ENCODE peak calls at places on chromosomes 13 and 19, in nine cellular contexts. One of them, this sample, is unnamed. For H3K9me2 and H3K27me3, the result is how much of the 10 kb centered on the place peaks cover.

GRCh38 chr19:16702123-16702522 is 17.5 kb upstream of the NWD1 start:
- DNase-seq in GM23338: no peak
- DNase-seq in Karpas-422: no peak
- DNase-seq in hepatocyte: peak
- DNase-seq in HCT116: no peak
- DNase-seq in SK-N-SH: peak
- DNase-seq in GM23248: peak
- DNase-seq in MM.1S: no peak
- DNase-seq in PC-9: peak
- DNase-seq in this sample: no peak

GRCh38 chr19:16200776-16201391 is 3.2 kb downstream of the AP1M1 start:
- DNase-seq in GM23248: no peak
- DNase-seq in Karpas-422: no peak
- DNase-seq in hepatocyte: no peak
- DNase-seq in PC-9: no peak
- DNase-seq in MM.1S: no peak
- DNase-seq in HCT116: no peak
- DNase-seq in GM23338: no peak
- DNase-seq in SK-N-SH: no peak
- DNase-seq in this sample: no peak

GRCh38 chr13:77026783-77027621 is at the start of gene FBXL3:
- DNase-seq in GM23248: peak
- DNase-seq in SK-N-SH: peak
- DNase-seq in HCT116: peak
- DNase-seq in PC-9: peak
- DNase-seq in MM.1S: peak
- DNase-seq in hepatocyte: peak
- DNase-seq in Karpas-422: peak
- DNase-seq in GM23338: peak
- DNase-seq in this sample: peak

GRCh38 chr13:33490461-33491327 is 205.1 kb upstream of the STARD13 start:
- DNase-seq in GM23248: peak
- DNase-seq in MM.1S: no peak
- DNase-seq in HCT116: no peak
- DNase-seq in Karpas-422: no peak
- DNase-seq in GM23338: peak
- DNase-seq in SK-N-SH: no peak
- DNase-seq in PC-9: no peak
- DNase-seq in hepatocyte: no peak
- DNase-seq in this sample: no peak

GRCh38 chr19:45798995-45799517 is 6.4 kb upstream of the DMWD start:
- DNase-seq in Karpas-422: peak
- DNase-seq in HCT116: no peak
- DNase-seq in PC-9: peak
- DNase-seq in MM.1S: peak
- DNase-seq in SK-N-SH: peak
- DNase-seq in GM23248: peak
- DNase-seq in GM23338: peak
- DNase-seq in hepatocyte: peak
- DNase-seq in this sample: peak

GRCh38 chr19:504634-505033 is 2.7 kb upstream of the TPGS1 start:
- DNase-seq in hepatocyte: peak
- DNase-seq in GM23248: no peak
- DNase-seq in MM.1S: no peak
- DNase-seq in PC-9: no peak
- DNase-seq in GM23338: no peak
- DNase-seq in SK-N-SH: no peak
- DNase-seq in Karpas-422: no peak
- DNase-seq in HCT116: no peak
- DNase-seq in this sample: no peak

GRCh38 chr19:16033721-16034120 is 42.6 kb upstream of the TPM4 start:
- DNase-seq in GM23338: no peak
- DNase-seq in Karpas-422: no peak
- DNase-seq in HCT116: no peak
- DNase-seq in hepatocyte: no peak
- DNase-seq in GM23248: no peak
- DNase-seq in MM.1S: no peak
- DNase-seq in PC-9: no peak
- DNase-seq in SK-N-SH: no peak
- DNase-seq in this sample: no peak

GRCh38 chr13:42215578-42216421 is 56.2 kb upstream of the AKAP11 start:
- DNase-seq in HCT116: peak
- DNase-seq in SK-N-SH: peak
- DNase-seq in GM23248: peak
- DNase-seq in hepatocyte: peak
- DNase-seq in PC-9: no peak
- DNase-seq in MM.1S: peak
- DNase-seq in Karpas-422: peak
- DNase-seq in GM23338: peak
- DNase-seq in this sample: peak

GRCh38 chr13:99926014-99926731 is 45.4 kb downstream of the ZIC5 start:
- DNase-seq in GM23248: peak
- DNase-seq in Karpas-422: no peak
- DNase-seq in HCT116: peak
- DNase-seq in GM23338: no peak
- DNase-seq in MM.1S: no peak
- DNase-seq in PC-9: peak
- DNase-seq in hepatocyte: no peak
- DNase-seq in SK-N-SH: peak
- DNase-seq in this sample: peak

GRCh38 chr19:35977446-35978222 is 17.4 kb upstream of the SDHAF1 start:
- DNase-seq in PC-9: no peak
- DNase-seq in MM.1S: no peak
- DNase-seq in hepatocyte: no peak
- DNase-seq in HCT116: peak
- DNase-seq in SK-N-SH: peak
- DNase-seq in GM23248: peak
- DNase-seq in Karpas-422: peak
- DNase-seq in GM23338: peak
- DNase-seq in this sample: no peak

GRCh38 chr19:45477713-45478453 is 10.1 kb downstream of the FOSB start:
- DNase-seq in SK-N-SH: no peak
- DNase-seq in hepatocyte: peak
- DNase-seq in Karpas-422: peak
- DNase-seq in MM.1S: no peak
- DNase-seq in PC-9: peak
- DNase-seq in GM23338: no peak
- DNase-seq in GM23248: peak
- DNase-seq in HCT116: no peak
- DNase-seq in this sample: peak

GRCh38 chr13:26017196-26017921 is 34.5 kb downstream of the SHISA2 start:
- DNase-seq in HCT116: no peak
- DNase-seq in GM23248: peak
- DNase-seq in hepatocyte: no peak
- DNase-seq in Karpas-422: no peak
- DNase-seq in PC-9: no peak
- DNase-seq in GM23338: no peak
- DNase-seq in MM.1S: no peak
- DNase-seq in SK-N-SH: no peak
- DNase-seq in this sample: no peak

GRCh38 chr13:94033830-94034642 is 445.4 kb downstream of the DCT start:
- DNase-seq in SK-N-SH: no peak
- DNase-seq in GM23248: no peak
- DNase-seq in hepatocyte: no peak
- DNase-seq in MM.1S: no peak
- DNase-seq in GM23338: peak
- DNase-seq in Karpas-422: no peak
- DNase-seq in PC-9: no peak
- DNase-seq in HCT116: no peak
- DNase-seq in this sample: peak

GRCh38 chr19:18975011-18975410 is 34.0 kb upstream of the HOMER3 start:
- DNase-seq in SK-N-SH: no peak
- DNase-seq in HCT116: no peak
- DNase-seq in GM23338: no peak
- DNase-seq in Karpas-422: no peak
- DNase-seq in PC-9: no peak
- DNase-seq in hepatocyte: no peak
- DNase-seq in GM23248: peak
- DNase-seq in MM.1S: no peak
- DNase-seq in this sample: peak

GRCh38 chr13:36188446-36188845 is 25.9 kb downstream of the SOHLH2 start:
- DNase-seq in GM23338: no peak
- DNase-seq in HCT116: no peak
- DNase-seq in SK-N-SH: no peak
- DNase-seq in Karpas-422: no peak
- DNase-seq in PC-9: no peak
- DNase-seq in hepatocyte: no peak
- DNase-seq in MM.1S: no peak
- DNase-seq in GM23248: no peak
- DNase-seq in this sample: no peak

GRCh38 chr13:106815545-106815944 is 247.6 kb upstream of the ARGLU1 start:
- DNase-seq in GM23248: no peak
- DNase-seq in HCT116: no peak
- DNase-seq in hepatocyte: no peak
- DNase-seq in GM23338: peak
- DNase-seq in Karpas-422: no peak
- DNase-seq in PC-9: no peak
- DNase-seq in SK-N-SH: no peak
- DNase-seq in MM.1S: no peak
- DNase-seq in this sample: no peak

GRCh38 chr13:106814389-106814903 is 246.5 kb upstream of the ARGLU1 start:
- DNase-seq in Karpas-422: no peak
- DNase-seq in SK-N-SH: no peak
- DNase-seq in PC-9: no peak
- DNase-seq in hepatocyte: no peak
- DNase-seq in GM23248: no peak
- DNase-seq in HCT116: no peak
- DNase-seq in MM.1S: no peak
- DNase-seq in GM23338: no peak
- DNase-seq in this sample: no peak

GRCh38 chr13:106819413-106820180 is 251.7 kb upstream of the ARGLU1 start:
- DNase-seq in MM.1S: no peak
- DNase-seq in GM23248: no peak
- DNase-seq in SK-N-SH: no peak
- DNase-seq in HCT116: no peak
- DNase-seq in hepatocyte: no peak
- DNase-seq in PC-9: peak
- DNase-seq in GM23338: no peak
- DNase-seq in Karpas-422: no peak
- DNase-seq in this sample: no peak

DNA sequence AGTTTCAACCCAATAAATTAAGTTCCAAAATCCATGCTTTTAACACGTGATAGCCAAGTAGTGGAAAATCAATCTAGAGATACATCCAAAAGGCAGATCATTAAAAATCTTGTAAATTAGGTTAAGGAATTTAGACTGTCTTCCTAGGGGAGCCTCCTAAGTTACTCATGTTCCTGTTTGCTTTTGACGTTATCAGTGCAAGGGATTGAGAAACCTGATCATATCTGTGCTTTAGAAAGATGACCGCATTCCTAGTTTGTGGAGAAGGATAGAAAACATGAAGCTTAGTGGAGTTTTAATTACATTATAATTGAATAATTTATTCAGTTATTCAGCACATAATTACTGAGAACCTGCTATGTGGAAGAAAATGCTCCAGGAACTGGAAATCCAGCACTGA is 251.0 kb upstream of the ARGLU1 start:
- DNase-seq in SK-N-SH: no peak
- DNase-seq in MM.1S: no peak
- DNase-seq in hepatocyte: no peak
- DNase-seq in HCT116: no peak
- DNase-seq in PC-9: peak
- DNase-seq in Karpas-422: no peak
- DNase-seq in GM23338: no peak
- DNase-seq in GM23248: no peak
- DNase-seq in this sample: no peak
- H3K9me2 ChIP-seq in SK-N-SH: under half
- H3K9me2 ChIP-seq in MM.1S: under half
- H3K9me2 ChIP-seq in hepatocyte: under half
- H3K9me2 ChIP-seq in HCT116: under half
- H3K9me2 ChIP-seq in PC-9: under half
- H3K9me2 ChIP-seq in Karpas-422: under half
- H3K9me2 ChIP-seq in GM23338: under half
- H3K9me2 ChIP-seq in GM23248: under half
- H3K9me2 ChIP-seq in this sample: under half

DNA sequence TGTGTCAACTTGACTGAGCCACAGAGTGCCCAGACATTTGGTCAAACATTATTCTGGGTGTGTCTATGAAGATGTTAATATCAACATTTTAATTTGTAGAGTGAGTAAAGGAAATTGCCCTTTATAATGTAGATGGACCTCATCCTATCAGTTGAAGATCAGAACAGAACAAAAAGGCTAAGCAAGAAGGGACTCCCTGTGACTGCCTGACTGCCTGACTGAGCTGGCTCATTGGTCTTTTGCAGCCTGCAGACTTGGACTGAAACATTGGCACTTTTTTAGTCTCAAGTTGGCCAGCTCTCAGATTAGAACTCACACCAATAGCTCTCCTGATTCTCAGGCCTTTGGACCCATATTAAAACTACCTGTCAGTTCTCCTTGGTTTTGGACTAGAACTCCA is 600.4 kb upstream of the SLITRK6 start:
- DNase-seq in Karpas-422: no peak
- DNase-seq in HCT116: no peak
- DNase-seq in PC-9: no peak
- DNase-seq in GM23338: no peak
- DNase-seq in SK-N-SH: no peak
- DNase-seq in hepatocyte: no peak
- DNase-seq in MM.1S: no peak
- DNase-seq in GM23248: no peak
- DNase-seq in this sample: no peak
- H3K27me3 ChIP-seq in Karpas-422: under half
- H3K27me3 ChIP-seq in HCT116: under half
- H3K27me3 ChIP-seq in PC-9: under half
- H3K27me3 ChIP-seq in GM23338: under half
- H3K27me3 ChIP-seq in SK-N-SH: under half
- H3K27me3 ChIP-seq in hepatocyte: under half
- H3K27me3 ChIP-seq in MM.1S: under half
- H3K27me3 ChIP-seq in GM23248: under half
- H3K27me3 ChIP-seq in this sample: under half

GRCh38 chr19:4911314-4911713 is 2.0 kb downstream of the UHRF1 start:
- DNase-seq in HCT116: no peak
- DNase-seq in GM23248: peak
- DNase-seq in Karpas-422: no peak
- DNase-seq in MM.1S: no peak
- DNase-seq in PC-9: no peak
- DNase-seq in GM23338: no peak
- DNase-seq in hepatocyte: no peak
- DNase-seq in SK-N-SH: no peak
- DNase-seq in this sample: peak
- H3K4me3 ChIP-seq in HCT116: peak
- H3K4me3 ChIP-seq in GM23248: peak
- H3K4me3 ChIP-seq in Karpas-422: peak
- H3K4me3 ChIP-seq in MM.1S: peak
- H3K4me3 ChIP-seq in PC-9: peak
- H3K4me3 ChIP-seq in GM23338: peak
- H3K4me3 ChIP-seq in hepatocyte: no peak
- H3K4me3 ChIP-seq in SK-N-SH: peak
- H3K4me3 ChIP-seq in this sample: peak

GRCh38 chr19:4519521-4520277 is 1.4 kb upstream of the PLIN4 start:
- DNase-seq in hepatocyte: no peak
- DNase-seq in HCT116: no peak
- DNase-seq in Karpas-422: no peak
- DNase-seq in GM23248: peak
- DNase-seq in PC-9: no peak
- DNase-seq in SK-N-SH: no peak
- DNase-seq in GM23338: no peak
- DNase-seq in MM.1S: no peak
- DNase-seq in this sample: no peak
- H3K9me2 ChIP-seq in hepatocyte: under half
- H3K9me2 ChIP-seq in HCT116: under half
- H3K9me2 ChIP-seq in Karpas-422: under half
- H3K9me2 ChIP-seq in GM23248: under half
- H3K9me2 ChIP-seq in PC-9: under half
- H3K9me2 ChIP-seq in SK-N-SH: under half
- H3K9me2 ChIP-seq in GM23338: under half
- H3K9me2 ChIP-seq in MM.1S: under half
- H3K9me2 ChIP-seq in this sample: under half